ENCODE peak calls at places on chromosomes 6 and 20, in six cellular contexts. I is sigmoid colon, D is ovary, J is pancreas, K is cardiac muscle cell, N is endodermal cell. H is an unnamed sample.
A peak's percentile ranks its signal among the peaks of the same experiment; 100 is the strongest.

GRCh38 chr6:34597605-34598353 is 41.6 kb upstream of the SPDEF start:
- DNase-seq in I (peak; percentile 26), D (no peak), J (no peak), K (no peak), N (peak; percentile 30), H (no peak)

GRCh38 chr6:11700118-11700718 is 78.4 kb downstream of the ADTRP start:
- DNase-seq in I (no peak), D (no peak), J (no peak), K (peak; percentile 75), N (no peak), H (peak; percentile 52)

GRCh38 chr6:105990151-105990550 is 96.0 kb upstream of the PRDM1 start:
- DNase-seq in I (no peak), D (no peak), J (no peak), K (no peak), N (no peak), H (no peak)

GRCh38 chr6:169589699-169590257 is 112.1 kb downstream of the WDR27 start:
- DNase-seq in I (no peak), D (no peak), J (no peak), K (no peak), N (no peak), H (no peak)

GRCh38 chr6:110048221-110048875 is 70.2 kb downstream of the GPR6 start:
- DNase-seq in I (no peak), D (no peak), J (no peak), K (no peak), N (peak; percentile 39), H (no peak)

GRCh38 chr6:118565317-118565960 is 17.3 kb downstream of the PLN start:
- DNase-seq in I (no peak), D (no peak), J (no peak), K (no peak), N (no peak), H (peak; percentile 57)

GRCh38 chr6:164528539-164528938 is 780.9 kb downstream of the C6orf118 start:
- DNase-seq in I (no peak), D (no peak), J (no peak), K (no peak), N (no peak), H (no peak)

GRCh38 chr6:170000071-170000843 is 248.8 kb downstream of the ERMARD start:
- DNase-seq in I (peak; percentile 44), D (no peak), J (no peak), K (no peak), N (no peak), H (no peak)

GRCh38 chr6:136463796-136464542 is 86.3 kb downstream of the MAP7 start:
- DNase-seq in I (no peak), D (no peak), J (no peak), K (no peak), N (no peak), H (no peak)

GRCh38 chr6:7140631-7141366 is 33.0 kb downstream of the RREB1 start:
- DNase-seq in I (peak; percentile 95), D (peak; percentile 91), J (peak; percentile 93), K (peak; percentile 81), N (peak; percentile 95), H (peak; percentile 79)

GRCh38 chr6:155495011-155495768 is 39.6 kb upstream of the NOX3 start:
- DNase-seq in I (peak; percentile 80), D (peak; percentile 80), J (no peak), K (peak; percentile 97), N (peak; percentile 82), H (no peak)

GRCh38 chr20:20267685-20268429 is 100.0 kb upstream of the INSM1 start:
- DNase-seq in I (no peak), D (no peak), J (no peak), K (no peak), N (peak; percentile 64), H (no peak)

GRCh38 chr6:816510-817084 is 123.7 kb upstream of the EXOC2 start:
- DNase-seq in I (no peak), D (no peak), J (no peak), K (no peak), N (no peak), H (no peak)

GRCh38 chr6:170269873-170270541 is 20.9 kb downstream of the DLL1 start:
- DNase-seq in I (no peak), D (no peak), J (peak; percentile 69), K (no peak), N (no peak), H (no peak)

GRCh38 chr6:83908813-83909212 is 49.3 kb downstream of the CYB5R4 start:
- DNase-seq in I (no peak), D (no peak), J (no peak), K (no peak), N (no peak), H (no peak)

GRCh38 chr20:60754866-60755265 is 497.2 kb upstream of the CDH4 start:
- DNase-seq in I (no peak), D (no peak), J (no peak), K (no peak), N (no peak), H (no peak)

GRCh38 chr6:45704056-45704790 is 311.4 kb downstream of the CLIC5 start:
- DNase-seq in I (no peak), D (no peak), J (no peak), K (no peak), N (no peak), H (no peak)

GRCh38 chr6:148192310-148192709 is 150.3 kb upstream of the SASH1 start:
- DNase-seq in I (no peak), D (no peak), J (no peak), K (peak; percentile 87), N (no peak), H (no peak)

GRCh38 chr20:6590891-6591679 is 176.4 kb upstream of the BMP2 start:
- DNase-seq in I (no peak), D (no peak), J (no peak), K (peak; percentile 69), N (no peak), H (no peak)

GRCh38 chr6:36314221-36315014 is 22.3 kb downstream of the BNIP5 start:
- DNase-seq in I (no peak), D (no peak), J (no peak), K (peak; percentile 53), N (peak; percentile 85), H (no peak)

GRCh38 chr6:75602897-75603395 is 1.3 kb downstream of the SENP6 start:
- DNase-seq in I (no peak), D (no peak), J (no peak), K (no peak), N (no peak), H (no peak)

GRCh38 chr6:88870728-88871330 is 92.6 kb downstream of the RNGTT start:
- DNase-seq in I (no peak), D (no peak), J (no peak), K (peak; percentile 79), N (no peak), H (peak; percentile 41)

GRCh38 chr20:10651227-10651990 is 22.4 kb downstream of the JAG1 start:
- DNase-seq in I (peak; percentile 85), D (no peak), J (no peak), K (peak; percentile 79), N (no peak), H (no peak)

GRCh38 chr6:111973897-111974639 is 79.8 kb upstream of the CCN6 start:
- DNase-seq in I (no peak), D (no peak), J (no peak), K (peak; percentile 71), N (no peak), H (no peak)

GRCh38 chr6:134437376-134437775 is 119.5 kb upstream of the SGK1 start:
- DNase-seq in I (no peak), D (no peak), J (no peak), K (peak; percentile 20), N (no peak), H (no peak)
- H3K4me3 ChIP-seq in I (no peak overlapping the region), D (no peak overlapping the region), J (no peak overlapping the region), K (no peak overlapping the region), N (no peak overlapping the region), H (peak overlapping the region; percentile 9)

DNA sequence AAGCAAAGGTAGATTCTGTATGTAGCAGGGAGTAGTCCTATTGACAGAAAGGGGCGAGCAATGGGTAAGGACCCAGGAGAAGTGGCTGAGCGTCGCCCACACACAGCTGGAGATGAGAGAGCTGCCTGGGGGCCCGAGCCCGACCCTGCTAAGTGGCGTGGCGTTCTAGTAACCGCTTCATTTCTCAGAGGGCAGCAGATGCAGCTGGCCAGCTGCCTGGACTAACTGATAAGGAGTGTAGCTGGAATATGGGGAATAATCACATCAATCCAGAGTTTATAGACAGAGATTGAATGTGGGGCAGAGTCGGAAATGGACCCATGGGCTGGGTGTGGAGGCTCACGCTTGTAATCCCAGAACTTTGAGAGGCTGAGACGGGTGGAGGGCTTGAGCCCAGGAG is 64.4 kb downstream of the EZR start:
- DNase-seq in I (no peak), D (no peak), J (no peak), K (no peak), N (peak; percentile 35), H (no peak)
- H3K4me1 ChIP-seq in I (peaks cover 12% of the 10 kb centered on the region), D (no peaks in the 10 kb centered on the region), J (peaks cover 9% of the 10 kb centered on the region), K (peaks cover 35% of the 10 kb centered on the region), N (no peaks in the 10 kb centered on the region), H (no peaks in the 10 kb centered on the region)

DNA sequence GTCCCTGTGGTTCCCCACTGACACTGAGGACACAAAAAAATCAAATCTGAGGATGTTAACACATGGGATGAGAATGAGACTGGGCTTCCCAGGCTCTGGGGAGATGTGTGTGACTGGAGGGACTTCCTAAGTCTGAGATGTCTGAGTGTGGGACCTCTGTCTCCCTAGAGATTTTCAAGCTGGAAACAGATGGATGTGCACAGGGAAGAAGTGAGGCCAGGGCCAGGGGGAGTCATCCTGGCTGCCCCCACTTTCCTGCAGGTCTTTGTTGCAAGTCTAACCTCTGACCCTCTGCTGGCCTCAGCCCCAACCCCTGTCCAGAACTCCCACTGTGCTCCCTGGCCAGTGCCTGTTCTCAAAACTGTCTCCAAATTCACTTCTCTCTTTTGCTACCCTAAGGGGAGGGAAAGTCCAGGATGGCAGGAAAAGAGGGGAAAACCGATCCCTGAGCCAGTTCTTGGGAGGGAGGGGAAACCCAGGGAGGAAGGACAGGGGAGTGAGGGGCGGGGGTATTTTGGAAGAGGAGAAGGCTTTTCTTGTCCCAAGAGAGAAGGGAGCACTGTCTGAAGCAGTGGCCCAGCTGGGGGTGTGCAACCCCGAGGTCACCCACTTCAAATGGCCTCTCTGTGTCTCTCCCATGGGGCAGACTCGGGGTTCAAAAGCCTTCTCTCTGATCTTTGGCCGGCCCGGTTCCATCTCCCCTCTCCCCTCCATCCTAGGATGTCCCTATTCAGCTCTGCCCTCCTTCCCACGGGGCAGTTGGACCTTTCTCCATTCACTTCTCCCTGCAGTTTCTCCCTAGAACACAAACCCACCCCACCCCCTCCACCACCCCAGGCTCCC is 3.1 kb downstream of the PPP1R18 start:
- DNase-seq in I (peak; percentile 72), D (peak; percentile 60), J (peak; percentile 37), K (no peak), N (no peak), H (no peak)
- H3K4me3 ChIP-seq in I (peak overlapping the region; percentile 63), D (peak overlapping the region; percentile 54), J (peak overlapping the region; percentile 18), K (peak overlapping the region; percentile 2), N (peak overlapping the region; percentile 95), H (peak overlapping the region; percentile 98)

DNA sequence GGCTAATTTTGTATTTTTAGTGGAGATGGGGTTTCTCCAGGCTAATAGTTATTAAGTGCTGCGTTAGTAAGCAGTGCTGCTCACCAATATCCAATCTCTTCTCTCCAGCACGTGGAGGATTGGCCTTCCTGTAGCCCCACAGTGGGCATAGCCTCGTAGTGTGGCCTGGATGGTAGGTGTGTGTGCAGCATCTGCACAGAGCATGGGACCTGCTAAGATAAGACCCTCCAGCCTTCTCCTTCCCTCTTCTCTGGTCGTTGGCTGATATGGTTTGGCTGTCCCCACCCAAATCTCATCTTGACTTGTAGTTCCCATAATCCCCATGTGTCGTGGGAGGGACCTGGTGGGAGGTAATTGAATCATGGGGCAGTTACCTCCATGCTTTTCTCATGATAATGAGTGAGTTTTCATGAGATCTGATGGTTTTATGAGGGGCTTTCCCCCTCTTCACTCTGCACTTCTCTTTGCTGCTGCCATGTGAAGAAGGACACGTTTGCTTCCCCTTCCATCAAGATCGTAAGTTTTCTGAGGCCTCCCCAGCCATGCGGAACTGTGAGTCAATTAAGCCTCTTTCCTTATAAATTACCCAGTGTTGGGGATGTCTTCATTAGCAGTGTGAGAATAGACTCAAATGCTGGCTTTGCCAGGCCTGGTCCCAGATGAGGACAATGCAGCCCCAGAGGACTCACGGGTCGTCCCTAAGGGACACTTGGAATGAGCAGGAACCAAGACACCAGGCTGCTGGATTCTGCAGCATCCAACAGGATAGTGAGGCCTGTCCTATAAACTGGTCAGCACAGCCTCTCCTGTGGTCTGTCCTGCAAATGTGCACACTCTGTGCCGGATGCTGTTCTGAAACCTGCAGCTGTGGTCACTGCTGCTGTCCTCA is 63.4 kb upstream of the AFDN start:
- DNase-seq in I (peak; percentile 48), D (no peak), J (no peak), K (no peak), N (peak; percentile 26), H (no peak)
- H3K4me1 ChIP-seq in I (peaks cover 11% of the 10 kb centered on the region), D (peaks cover 14% of the 10 kb centered on the region), J (no peaks in the 10 kb centered on the region), K (peaks cover 4% of the 10 kb centered on the region), N (no peaks in the 10 kb centered on the region), H (no peaks in the 10 kb centered on the region)

H was measured in naive thymus-derived CD4-positive, alpha-beta T cell.